ENCODE peak calls at places on chromosomes 11 and 22, in seven cellular contexts. One of them, this sample, is unnamed.

GRCh38 chr22:17155941-17156340 is 3.1 kb downstream of the HDHD5 start:
- DNase-seq in glutamatergic neuron: no peak
- DNase-seq in AG04450: no peak
- DNase-seq in ovary: no peak
- DNase-seq in astrocyte of the cerebellum: no peak
- DNase-seq in kidney: no peak
- DNase-seq in osteocyte: no peak
- DNase-seq in this sample: no peak

GRCh38 chr11:24386551-24387404 is 110.1 kb upstream of the LUZP2 start:
- DNase-seq in glutamatergic neuron: no peak
- DNase-seq in AG04450: peak; percentile 24
- DNase-seq in ovary: no peak
- DNase-seq in astrocyte of the cerebellum: peak; percentile 29
- DNase-seq in kidney: no peak
- DNase-seq in osteocyte: no peak
- DNase-seq in this sample: no peak

GRCh38 chr22:27132896-27133500 is 475.6 kb downstream of the MIAT start:
- DNase-seq in glutamatergic neuron: no peak
- DNase-seq in AG04450: no peak
- DNase-seq in ovary: no peak
- DNase-seq in astrocyte of the cerebellum: no peak
- DNase-seq in kidney: no peak
- DNase-seq in osteocyte: no peak
- DNase-seq in this sample: no peak

GRCh38 chr11:9276571-9276970 is 11.4 kb upstream of the DENND5A start:
- DNase-seq in glutamatergic neuron: peak; percentile 26
- DNase-seq in AG04450: no peak
- DNase-seq in ovary: no peak
- DNase-seq in astrocyte of the cerebellum: no peak
- DNase-seq in kidney: no peak
- DNase-seq in osteocyte: peak; percentile 51
- DNase-seq in this sample: no peak

GRCh38 chr11:130006929-130007328 is 4.3 kb upstream of the PRDM10 start:
- DNase-seq in glutamatergic neuron: no peak
- DNase-seq in AG04450: no peak
- DNase-seq in ovary: no peak
- DNase-seq in astrocyte of the cerebellum: no peak
- DNase-seq in kidney: no peak
- DNase-seq in osteocyte: no peak
- DNase-seq in this sample: no peak

GRCh38 chr22:45155050-45155840 is 8.5 kb upstream of the NUP50 start:
- DNase-seq in glutamatergic neuron: no peak
- DNase-seq in AG04450: no peak
- DNase-seq in ovary: no peak
- DNase-seq in astrocyte of the cerebellum: no peak
- DNase-seq in kidney: no peak
- DNase-seq in osteocyte: no peak
- DNase-seq in this sample: no peak

GRCh38 chr11:45409587-45409986 is 123.4 kb upstream of the SYT13 start:
- DNase-seq in glutamatergic neuron: peak; percentile 49
- DNase-seq in AG04450: no peak
- DNase-seq in ovary: no peak
- DNase-seq in astrocyte of the cerebellum: no peak
- DNase-seq in kidney: no peak
- DNase-seq in osteocyte: no peak
- DNase-seq in this sample: no peak

GRCh38 chr11:130163346-130164220 is 4.0 kb downstream of the ST14 start:
- DNase-seq in glutamatergic neuron: no peak
- DNase-seq in AG04450: no peak
- DNase-seq in ovary: no peak
- DNase-seq in astrocyte of the cerebellum: no peak
- DNase-seq in kidney: no peak
- DNase-seq in osteocyte: no peak
- DNase-seq in this sample: no peak

GRCh38 chr11:29217901-29218300 is 798.9 kb downstream of the KCNA4 start:
- DNase-seq in glutamatergic neuron: no peak
- DNase-seq in AG04450: no peak
- DNase-seq in ovary: no peak
- DNase-seq in astrocyte of the cerebellum: no peak
- DNase-seq in kidney: no peak
- DNase-seq in osteocyte: no peak
- DNase-seq in this sample: no peak

GRCh38 chr11:121500275-121500674 is 47.5 kb upstream of the SORL1-AS1 start:
- DNase-seq in glutamatergic neuron: no peak
- DNase-seq in AG04450: no peak
- DNase-seq in ovary: no peak
- DNase-seq in astrocyte of the cerebellum: no peak
- DNase-seq in kidney: no peak
- DNase-seq in osteocyte: peak; percentile 48
- DNase-seq in this sample: no peak

GRCh38 chr11:8192016-8192895 is 23.4 kb upstream of the RIC3 start:
- DNase-seq in glutamatergic neuron: peak; percentile 84
- DNase-seq in AG04450: peak; percentile 32
- DNase-seq in ovary: peak; percentile 56
- DNase-seq in astrocyte of the cerebellum: peak; percentile 36
- DNase-seq in kidney: no peak
- DNase-seq in osteocyte: peak; percentile 70
- DNase-seq in this sample: peak; percentile 85

GRCh38 chr11:15747671-15748070 is 608.7 kb downstream of the SOX6 start:
- DNase-seq in glutamatergic neuron: no peak
- DNase-seq in AG04450: peak; percentile 21
- DNase-seq in ovary: no peak
- DNase-seq in astrocyte of the cerebellum: no peak
- DNase-seq in kidney: no peak
- DNase-seq in osteocyte: no peak
- DNase-seq in this sample: no peak

GRCh38 chr11:704189-704798 is 1.7 kb upstream of the EPS8L2 start:
- DNase-seq in glutamatergic neuron: no peak
- DNase-seq in AG04450: no peak
- DNase-seq in ovary: peak; percentile 17
- DNase-seq in astrocyte of the cerebellum: no peak
- DNase-seq in kidney: no peak
- DNase-seq in osteocyte: no peak
- DNase-seq in this sample: no peak

GRCh38 chr22:44045171-44045570 is 21.1 kb downstream of the PARVB start:
- DNase-seq in glutamatergic neuron: no peak
- DNase-seq in AG04450: no peak
- DNase-seq in ovary: no peak
- DNase-seq in astrocyte of the cerebellum: no peak
- DNase-seq in kidney: no peak
- DNase-seq in osteocyte: no peak
- DNase-seq in this sample: no peak

GRCh38 chr22:22884888-22885840 is 2.5 kb upstream of the IGLL5 start:
- DNase-seq in glutamatergic neuron: no peak
- DNase-seq in AG04450: no peak
- DNase-seq in ovary: no peak
- DNase-seq in astrocyte of the cerebellum: no peak
- DNase-seq in kidney: peak; percentile 72
- DNase-seq in osteocyte: peak; percentile 80
- DNase-seq in this sample: peak; percentile 80

GRCh38 chr22:23143119-23143518 is 1.3 kb upstream of the RSPH14 start:
- DNase-seq in glutamatergic neuron: no peak
- DNase-seq in AG04450: no peak
- DNase-seq in ovary: no peak
- DNase-seq in astrocyte of the cerebellum: no peak
- DNase-seq in kidney: no peak
- DNase-seq in osteocyte: no peak
- DNase-seq in this sample: no peak

GRCh38 chr11:2002807-2003206 is 5.2 kb upstream of the H19 start:
- DNase-seq in glutamatergic neuron: no peak
- DNase-seq in AG04450: no peak
- DNase-seq in ovary: no peak
- DNase-seq in astrocyte of the cerebellum: no peak
- DNase-seq in kidney: no peak
- DNase-seq in osteocyte: no peak
- DNase-seq in this sample: no peak

GRCh38 chr11:61378713-61379313 is 13.6 kb upstream of the TMEM216 start:
- DNase-seq in glutamatergic neuron: no peak
- DNase-seq in AG04450: peak; percentile 88
- DNase-seq in ovary: peak; percentile 80
- DNase-seq in astrocyte of the cerebellum: peak; percentile 80
- DNase-seq in kidney: no peak
- DNase-seq in osteocyte: no peak
- DNase-seq in this sample: no peak

GRCh38 chr11:107385361-107385982 is 72.2 kb downstream of the CWF19L2 start:
- DNase-seq in glutamatergic neuron: no peak
- DNase-seq in AG04450: no peak
- DNase-seq in ovary: no peak
- DNase-seq in astrocyte of the cerebellum: no peak
- DNase-seq in kidney: no peak
- DNase-seq in osteocyte: no peak
- DNase-seq in this sample: no peak

GRCh38 chr11:81970886-81971285 is 762.8 kb downstream of the FAM181B start:
- DNase-seq in glutamatergic neuron: no peak
- DNase-seq in AG04450: no peak
- DNase-seq in ovary: no peak
- DNase-seq in astrocyte of the cerebellum: no peak
- DNase-seq in kidney: no peak
- DNase-seq in osteocyte: no peak
- DNase-seq in this sample: no peak

GRCh38 chr22:50060441-50061140 is 2.5 kb upstream of the TTLL8 start:
- DNase-seq in glutamatergic neuron: no peak
- DNase-seq in AG04450: no peak
- DNase-seq in ovary: no peak
- DNase-seq in astrocyte of the cerebellum: no peak
- DNase-seq in kidney: peak; percentile 76
- DNase-seq in osteocyte: no peak
- DNase-seq in this sample: no peak

GRCh38 chr22:48434156-48434867 is 1393.4 kb downstream of the BRD1 start:
- DNase-seq in glutamatergic neuron: no peak
- DNase-seq in AG04450: no peak
- DNase-seq in ovary: no peak
- DNase-seq in astrocyte of the cerebellum: no peak
- DNase-seq in kidney: peak; percentile 36
- DNase-seq in osteocyte: no peak
- DNase-seq in this sample: no peak

GRCh38 chr11:124623861-124624525 is 1.3 kb downstream of the TBRG1 start:
- DNase-seq in glutamatergic neuron: no peak
- DNase-seq in AG04450: no peak
- DNase-seq in ovary: no peak
- DNase-seq in astrocyte of the cerebellum: no peak
- DNase-seq in kidney: no peak
- DNase-seq in osteocyte: no peak
- DNase-seq in this sample: no peak

GRCh38 chr22:38461414-38462081 is 6.3 kb upstream of the KDELR3 start:
- DNase-seq in glutamatergic neuron: peak; percentile 97
- DNase-seq in AG04450: peak; percentile 52
- DNase-seq in ovary: peak; percentile 74
- DNase-seq in astrocyte of the cerebellum: peak; percentile 62
- DNase-seq in kidney: peak; percentile 93
- DNase-seq in osteocyte: peak; percentile 94
- DNase-seq in this sample: peak; percentile 83
- TF ChIP-seq CTCF in glutamatergic neuron: no peak
- TF ChIP-seq CTCF in AG04450: no peak
- TF ChIP-seq CTCF in ovary: no peak
- TF ChIP-seq CTCF in astrocyte of the cerebellum: no peak
- TF ChIP-seq CTCF in kidney: no peak
- TF ChIP-seq CTCF in osteocyte: no peak
- TF ChIP-seq CTCF in this sample: no peak

GRCh38 chr11:23021287-23021863 is 161.1 kb upstream of the CCDC179 start:
- DNase-seq in glutamatergic neuron: no peak
- DNase-seq in AG04450: peak; percentile 21
- DNase-seq in ovary: no peak
- DNase-seq in astrocyte of the cerebellum: peak; percentile 4
- DNase-seq in kidney: no peak
- DNase-seq in osteocyte: no peak
- DNase-seq in this sample: peak; percentile 30
- TF ChIP-seq CTCF in glutamatergic neuron: peak; percentile 74
- TF ChIP-seq CTCF in AG04450: peak; percentile 86
- TF ChIP-seq CTCF in ovary: no peak
- TF ChIP-seq CTCF in astrocyte of the cerebellum: peak; percentile 73
- TF ChIP-seq CTCF in kidney: peak; percentile 47
- TF ChIP-seq CTCF in osteocyte: peak; percentile 86
- TF ChIP-seq CTCF in this sample: peak; percentile 58

DNA sequence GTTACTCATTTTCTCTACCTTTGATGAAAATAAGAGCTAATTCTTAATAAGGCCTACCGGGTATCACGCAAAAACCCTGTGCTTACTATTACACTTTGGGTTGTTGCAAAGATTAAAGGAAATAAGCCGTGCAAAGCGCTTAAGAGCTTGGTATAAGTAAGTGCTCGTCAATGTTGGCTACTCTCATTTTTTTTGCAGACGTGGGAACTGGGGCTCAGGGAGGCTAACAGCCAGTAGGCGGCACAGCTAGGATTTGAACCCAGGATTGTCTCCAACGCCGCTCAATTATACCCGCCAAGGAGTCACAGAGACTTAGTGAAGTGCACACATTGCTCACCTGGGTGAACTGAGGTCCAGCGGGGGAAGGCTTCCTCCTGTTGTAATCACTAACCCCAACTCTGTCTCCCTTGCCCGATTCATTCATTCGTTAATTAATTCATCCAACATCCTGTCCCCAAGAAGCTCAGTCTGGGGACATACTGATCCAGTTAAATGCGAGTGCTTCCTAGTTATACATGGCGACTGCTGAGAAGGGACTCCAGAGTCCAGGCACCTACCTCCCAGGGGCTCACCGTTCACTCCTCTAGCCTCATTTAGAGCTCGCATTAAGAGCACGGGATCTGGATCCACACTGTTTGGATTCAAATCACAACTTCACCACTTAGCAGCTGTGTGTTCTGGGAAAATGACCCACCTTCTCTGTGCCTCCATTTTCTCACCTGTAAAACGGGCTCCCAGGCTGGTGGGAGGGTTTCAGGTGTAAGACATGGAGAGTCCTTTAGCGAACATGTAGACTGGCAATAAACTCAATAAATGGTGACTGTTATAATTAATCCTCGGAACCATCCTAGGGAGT is 869 bp upstream of the MTFP1 start:
- DNase-seq in glutamatergic neuron: no peak
- DNase-seq in AG04450: no peak
- DNase-seq in ovary: no peak
- DNase-seq in astrocyte of the cerebellum: no peak
- DNase-seq in kidney: peak; percentile 60
- DNase-seq in osteocyte: no peak
- DNase-seq in this sample: no peak
- TF ChIP-seq CTCF in glutamatergic neuron: no peak
- TF ChIP-seq CTCF in AG04450: no peak
- TF ChIP-seq CTCF in ovary: no peak
- TF ChIP-seq CTCF in astrocyte of the cerebellum: no peak
- TF ChIP-seq CTCF in kidney: no peak
- TF ChIP-seq CTCF in osteocyte: no peak
- TF ChIP-seq CTCF in this sample: no peak

GRCh38 chr11:22832315-22833041 is 2.9 kb upstream of the SVIP start:
- DNase-seq in glutamatergic neuron: no peak
- DNase-seq in AG04450: no peak
- DNase-seq in ovary: no peak
- DNase-seq in astrocyte of the cerebellum: no peak
- DNase-seq in kidney: no peak
- DNase-seq in osteocyte: no peak
- DNase-seq in this sample: no peak

GRCh38 chr11:22828373-22828772 is 1.2 kb downstream of the SVIP start:
- DNase-seq in glutamatergic neuron: no peak
- DNase-seq in AG04450: no peak
- DNase-seq in ovary: no peak
- DNase-seq in astrocyte of the cerebellum: no peak
- DNase-seq in kidney: no peak
- DNase-seq in osteocyte: no peak
- DNase-seq in this sample: no peak

GRCh38 chr11:22829231-22830081 is at the start of gene SVIP:
- DNase-seq in glutamatergic neuron: peak; percentile 98
- DNase-seq in AG04450: peak; percentile 72
- DNase-seq in ovary: peak; percentile 96
- DNase-seq in astrocyte of the cerebellum: peak; percentile 86
- DNase-seq in kidney: peak; percentile 98
- DNase-seq in osteocyte: peak; percentile 97
- DNase-seq in this sample: peak; percentile 93

GRCh38 chr11:22830082-22830414 is 447 bp upstream of the SVIP start:
- DNase-seq in glutamatergic neuron: no peak
- DNase-seq in AG04450: no peak
- DNase-seq in ovary: no peak
- DNase-seq in astrocyte of the cerebellum: no peak
- DNase-seq in kidney: no peak
- DNase-seq in osteocyte: no peak
- DNase-seq in this sample: no peak
- TF ChIP-seq CTCF in glutamatergic neuron: peak; percentile 1
- TF ChIP-seq CTCF in AG04450: no peak
- TF ChIP-seq CTCF in ovary: no peak
- TF ChIP-seq CTCF in astrocyte of the cerebellum: no peak
- TF ChIP-seq CTCF in kidney: no peak
- TF ChIP-seq CTCF in osteocyte: no peak
- TF ChIP-seq CTCF in this sample: no peak

This sample was measured in GM13976.